ENCODE peak calls at places on chromosomes 4 and X, in eight cellular contexts. E is Peyer's patch, I is cardiac muscle cell, G is fibroblast of the aortic adventitia, H is mucosa of descending colon, F is foreskin keratinocyte, D is heart left ventricle, Z is SK-N-SH. K is an unnamed sample.

GRCh38 chr4:184039963-184040383 is 134.9 kb downstream of the STOX2 start:
- DNase-seq in E (no peak), I (peak), G (no peak), H (no peak), F (no peak), D (peak), Z (no peak), K (no peak)

GRCh38 chr4:119679251-119679650 is 50.6 kb upstream of the PDE5A start:
- DNase-seq in E (no peak), I (no peak), G (no peak), H (no peak), F (no peak), D (no peak), Z (no peak), K (no peak)

GRCh38 chr4:108466936-108467902 is 153.2 kb upstream of the RPL34 start:
- DNase-seq in E (no peak), I (no peak), G (peak), H (no peak), F (peak), D (no peak), Z (no peak), K (no peak)

GRCh38 chrX:150032742-150033141 is 94.5 kb upstream of the EOLA2 start:
- DNase-seq in E (no peak), I (no peak), G (peak), H (no peak), F (peak), D (no peak), Z (no peak), K (no peak)

GRCh38 chr4:140099993-140100392 is 54.0 kb downstream of the MAML3 start:
- DNase-seq in E (peak), I (no peak), G (no peak), H (no peak), F (no peak), D (peak), Z (peak), K (peak)

GRCh38 chr4:60403986-60404385 is 796.1 kb upstream of the ADGRL3 start:
- DNase-seq in E (no peak), I (no peak), G (no peak), H (no peak), F (no peak), D (no peak), Z (no peak), K (no peak)

GRCh38 chr4:117835566-117835965 is 198.7 kb upstream of the NDST3 start:
- DNase-seq in E (no peak), I (no peak), G (no peak), H (no peak), F (no peak), D (no peak), Z (no peak), K (no peak)

GRCh38 chrX:110036162-110037033 is 33.5 kb downstream of the TMEM164 start:
- DNase-seq in E (no peak), I (no peak), G (no peak), H (no peak), F (no peak), D (no peak), Z (no peak), K (no peak)

GRCh38 chr4:1547131-1547862 is 136.8 kb downstream of the FAM53A start:
- DNase-seq in E (no peak), I (peak), G (peak), H (no peak), F (no peak), D (no peak), Z (no peak), K (no peak)

GRCh38 chrX:56974408-56974807 is 20.9 kb downstream of the SPIN3 start:
- DNase-seq in E (no peak), I (no peak), G (no peak), H (no peak), F (no peak), D (no peak), Z (no peak), K (no peak)

GRCh38 chrX:23634181-23634580 is 33.1 kb upstream of the PRDX4 start:
- DNase-seq in E (no peak), I (no peak), G (peak), H (no peak), F (no peak), D (no peak), Z (peak), K (no peak)

GRCh38 chr4:85929926-85930325 is 429.9 kb downstream of the MAPK10 start:
- DNase-seq in E (no peak), I (peak), G (no peak), H (peak), F (no peak), D (no peak), Z (no peak), K (no peak)

GRCh38 chr4:41750624-41751324 is 2.2 kb upstream of the PHOX2B start:
- DNase-seq in E (no peak), I (no peak), G (no peak), H (no peak), F (no peak), D (no peak), Z (peak), K (peak)

GRCh38 chrX:31480696-31481095 is 408.9 kb upstream of the FTHL17 start:
- DNase-seq in E (no peak), I (no peak), G (no peak), H (no peak), F (no peak), D (no peak), Z (no peak), K (no peak)

GRCh38 chrX:41781500-41781899 is 57.5 kb downstream of the GPR82 start:
- DNase-seq in E (no peak), I (peak), G (peak), H (no peak), F (no peak), D (no peak), Z (peak), K (peak)

GRCh38 chr4:15891312-15891711 is 47.2 kb downstream of the FGFBP1 start:
- DNase-seq in E (no peak), I (no peak), G (no peak), H (no peak), F (no peak), D (no peak), Z (no peak), K (no peak)

GRCh38 chr4:153211986-153212720 is 7.9 kb downstream of the TRIM2 start:
- DNase-seq in E (no peak), I (no peak), G (peak), H (no peak), F (no peak), D (no peak), Z (no peak), K (no peak)

GRCh38 chrX:141662781-141663180 is 35.8 kb downstream of the SPANXD start:
- DNase-seq in E (no peak), I (no peak), G (peak), H (no peak), F (no peak), D (no peak), Z (no peak), K (no peak)

GRCh38 chr4:7474320-7474719 is 39.6 kb upstream of the PSAPL1 start:
- DNase-seq in E (no peak), I (no peak), G (no peak), H (no peak), F (no peak), D (no peak), Z (no peak), K (no peak)

GRCh38 chr4:150039790-150040189 is 38.5 kb upstream of the DCLK2 start:
- DNase-seq in E (peak), I (no peak), G (no peak), H (no peak), F (no peak), D (no peak), Z (no peak), K (no peak)

GRCh38 chrX:134868766-134869495 is 121.9 kb upstream of the SMIM10 start:
- DNase-seq in E (no peak), I (no peak), G (peak), H (no peak), F (peak), D (no peak), Z (no peak), K (no peak)

GRCh38 chrX:73916931-73917657 is 354.1 kb downstream of the CHIC1 start:
- DNase-seq in E (no peak), I (peak), G (peak), H (no peak), F (peak), D (no peak), Z (no peak), K (no peak)

GRCh38 chr4:172654482-172654881 is 514.1 kb upstream of the GALNT7 start:
- DNase-seq in E (no peak), I (no peak), G (no peak), H (no peak), F (no peak), D (no peak), Z (no peak), K (peak)

GRCh38 chr4:2694691-2695090 is 61.4 kb downstream of the TNIP2 start:
- DNase-seq in E (no peak), I (no peak), G (no peak), H (no peak), F (no peak), D (no peak), Z (no peak), K (no peak)

GRCh38 chr4:102500371-102501175 is 586 bp upstream of the NFKB1 start:
- DNase-seq in E (peak), I (peak), G (peak), H (peak), F (no peak), D (peak), Z (peak), K (peak)

GRCh38 chr4:107931775-107932321 is 499 bp downstream of the CYP2U1 start:
- DNase-seq in E (peak), I (no peak), G (no peak), H (no peak), F (no peak), D (peak), Z (no peak), K (no peak)

GRCh38 chr4:114343015-114343414 is 255.6 kb upstream of the UGT8 start:
- DNase-seq in E (no peak), I (no peak), G (no peak), H (no peak), F (no peak), D (no peak), Z (no peak), K (no peak)

GRCh38 chr4:128796934-128797333 is 12.6 kb upstream of the JADE1 start:
- DNase-seq in E (no peak), I (no peak), G (peak), H (no peak), F (peak), D (no peak), Z (no peak), K (no peak)

GRCh38 chr4:6356076-6356560 is 86.5 kb downstream of the WFS1 start:
- DNase-seq in E (no peak), I (no peak), G (no peak), H (no peak), F (no peak), D (no peak), Z (no peak), K (no peak)

GRCh38 chr4:144818136-144818535 is 172.2 kb downstream of the HHIP start:
- DNase-seq in E (no peak), I (no peak), G (no peak), H (no peak), F (no peak), D (no peak), Z (no peak), K (no peak)
- TF ChIP-seq CTCF in E (no peak), I (no peak), G (no peak), H (no peak), F (no peak), D (no peak), Z (no peak), K (no peak)

DNA sequence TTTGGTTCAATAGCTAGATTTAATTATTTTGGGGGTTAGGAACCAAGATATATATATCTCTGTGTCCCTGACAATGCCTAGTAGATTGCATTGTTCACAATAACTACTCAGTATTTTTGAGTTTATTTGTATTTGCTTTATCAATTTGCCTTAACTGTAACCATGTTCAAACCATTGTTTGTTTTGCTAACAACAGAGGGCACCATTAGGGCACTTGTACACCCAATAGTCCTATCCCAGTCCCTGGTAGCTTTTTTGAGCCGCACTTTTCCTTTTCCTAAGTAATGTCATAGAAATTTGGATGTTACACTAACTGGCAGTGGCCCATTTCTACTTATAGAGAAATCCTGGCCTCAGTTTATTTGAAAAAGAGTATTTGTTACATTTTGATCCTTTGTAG is 582 bp upstream of the KLHL5 start:
- DNase-seq in E (no peak), I (no peak), G (no peak), H (no peak), F (no peak), D (no peak), Z (no peak), K (no peak)
- TF ChIP-seq CTCF in E (no peak), I (no peak), G (no peak), H (no peak), F (no peak), D (peak), Z (peak), K (peak)

GRCh38 chrX:125374169-125374568 is 54.5 kb downstream of the TEX13C start:
- DNase-seq in E (no peak), I (no peak), G (no peak), H (no peak), F (no peak), D (no peak), Z (no peak), K (no peak)

GRCh38 chrX:125382148-125382628 is 62.5 kb downstream of the TEX13C start:
- DNase-seq in E (no peak), I (no peak), G (no peak), H (no peak), F (no peak), D (no peak), Z (no peak), K (no peak)

GRCh38 chrX:125382889-125383288 is 63.2 kb downstream of the TEX13C start:
- DNase-seq in E (no peak), I (no peak), G (no peak), H (no peak), F (no peak), D (no peak), Z (no peak), K (no peak)

DNA sequence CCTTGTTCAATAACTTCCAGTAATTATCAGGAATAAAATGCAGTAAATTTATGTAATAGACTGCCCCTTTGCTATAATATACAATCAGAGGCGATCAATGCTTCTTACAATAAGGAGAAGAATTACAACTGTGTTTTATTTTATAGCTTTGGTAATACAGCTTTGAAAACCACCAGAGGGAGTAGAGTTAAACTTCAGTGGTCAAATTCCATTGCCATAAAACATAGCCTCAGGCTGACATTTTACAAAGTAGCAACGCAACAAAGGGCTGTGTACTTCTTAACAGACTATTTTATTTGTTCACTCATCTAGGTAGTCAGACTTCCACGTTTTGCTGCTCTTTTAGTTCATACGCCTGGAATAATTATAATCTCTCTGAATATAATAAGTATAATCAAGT is 58.5 kb downstream of the TEX13C start:
- DNase-seq in E (no peak), I (no peak), G (no peak), H (no peak), F (no peak), D (no peak), Z (no peak), K (no peak)
- TF ChIP-seq CTCF in E (no peak), I (no peak), G (no peak), H (no peak), F (no peak), D (no peak), Z (no peak), K (no peak)

DNA sequence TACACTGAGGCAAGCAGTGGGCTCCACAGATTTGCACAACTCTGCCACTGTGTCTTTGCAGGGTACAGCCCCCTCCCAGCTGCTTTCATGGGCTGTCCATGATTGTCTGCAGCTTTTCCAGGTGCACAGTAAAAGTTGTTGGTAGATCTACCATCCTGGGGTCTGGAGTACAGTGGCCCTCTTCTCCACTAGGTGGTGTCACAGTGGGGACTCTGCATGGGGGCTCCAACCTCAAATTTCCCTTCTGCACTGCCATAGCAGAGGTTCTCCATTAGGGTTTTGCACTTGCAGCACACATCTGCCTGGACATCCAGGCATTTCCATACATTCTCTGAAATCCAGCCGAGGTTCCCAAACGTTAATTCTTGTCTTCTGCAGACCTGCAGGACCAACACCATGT is 1002.3 kb downstream of the FAM133A start:
- DNase-seq in E (no peak), I (no peak), G (no peak), H (no peak), F (no peak), D (no peak), Z (no peak), K (no peak)
- TF ChIP-seq CTCF in E (no peak), I (no peak), G (no peak), H (no peak), F (no peak), D (no peak), Z (peak), K (no peak)

DNA sequence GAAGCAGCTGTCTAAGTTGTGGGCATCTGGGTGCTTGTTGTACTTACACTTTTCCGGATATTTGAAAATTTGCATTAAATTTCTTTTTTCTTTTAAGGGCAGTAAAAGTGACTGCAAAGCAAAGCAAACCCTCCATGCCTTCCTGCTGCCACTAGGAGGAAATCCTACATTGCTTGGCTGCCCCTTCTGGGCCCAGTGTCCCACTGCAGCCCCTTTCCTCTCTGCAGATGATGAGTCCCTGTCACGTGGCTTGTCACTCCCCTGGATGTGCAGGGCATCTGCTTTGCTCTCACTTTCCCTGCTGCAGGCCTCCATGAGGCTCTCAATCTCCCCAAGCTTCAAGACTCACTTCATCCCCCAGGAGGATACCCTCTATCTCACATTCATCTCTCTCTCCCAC is 12.7 kb downstream of the TSR2 start:
- DNase-seq in E (no peak), I (peak), G (no peak), H (no peak), F (no peak), D (no peak), Z (peak), K (peak)
- TF ChIP-seq CTCF in E (no peak), I (peak), G (peak), H (no peak), F (peak), D (no peak), Z (peak), K (peak)

GRCh38 chr4:89579776-89580175 is 257.2 kb downstream of the SNCA start:
- DNase-seq in E (no peak), I (no peak), G (no peak), H (no peak), F (no peak), D (no peak), Z (no peak), K (no peak)
- TF ChIP-seq CTCF in E (no peak), I (no peak), G (no peak), H (no peak), F (no peak), D (no peak), Z (no peak), K (no peak)

GRCh38 chr4:30863031-30863430 is 142.9 kb downstream of the PCDH7 start:
- DNase-seq in E (no peak), I (no peak), G (peak), H (no peak), F (peak), D (no peak), Z (no peak), K (no peak)
- TF ChIP-seq CTCF in E (no peak), I (no peak), G (no peak), H (no peak), F (no peak), D (no peak), Z (no peak), K (no peak)

GRCh38 chrX:50097121-50097520 is 103.7 kb downstream of the AKAP4 start:
- DNase-seq in E (no peak), I (no peak), G (peak), H (no peak), F (no peak), D (no peak), Z (no peak), K (no peak)

GRCh38 chrX:50098241-50098640 is 102.6 kb downstream of the AKAP4 start:
- DNase-seq in E (no peak), I (no peak), G (no peak), H (no peak), F (no peak), D (no peak), Z (no peak), K (no peak)

GRCh38 chrX:50103866-50104566 is 96.8 kb downstream of the AKAP4 start:
- DNase-seq in E (no peak), I (no peak), G (peak), H (no peak), F (no peak), D (no peak), Z (peak), K (peak)

GRCh38 chrX:50098749-50099148 is 102.1 kb downstream of the AKAP4 start:
- DNase-seq in E (no peak), I (no peak), G (no peak), H (no peak), F (no peak), D (no peak), Z (no peak), K (no peak)

DNA sequence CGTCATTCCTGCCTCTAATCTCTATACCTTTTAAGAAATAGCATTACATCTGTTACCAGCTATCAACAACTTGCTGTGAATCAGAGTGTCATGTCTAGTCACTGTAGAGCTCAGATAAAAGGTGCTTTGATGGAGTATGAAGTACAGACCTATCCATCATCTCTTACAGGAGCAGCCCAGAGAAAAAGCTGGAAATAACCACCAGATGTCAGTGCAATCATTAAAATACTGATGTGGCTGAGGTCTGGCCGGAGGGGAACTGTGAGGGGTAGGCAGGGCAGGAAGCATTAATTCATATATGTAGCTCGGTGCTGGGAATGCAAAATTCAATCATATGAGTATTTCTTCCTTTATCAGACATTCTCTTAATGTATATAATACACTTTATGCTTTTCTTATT is 100.6 kb downstream of the AKAP4 start:
- DNase-seq in E (no peak), I (peak), G (peak), H (no peak), F (no peak), D (no peak), Z (peak), K (peak)
- TF ChIP-seq CTCF in E (no peak), I (peak), G (peak), H (no peak), F (peak), D (peak), Z (peak), K (peak)

GRCh38 chrX:99397879-99398278 is 1012.2 kb downstream of the PCDH19 start:
- DNase-seq in E (no peak), I (no peak), G (no peak), H (no peak), F (no peak), D (no peak), Z (no peak), K (no peak)

GRCh38 chrX:99398578-99398977 is 1011.5 kb downstream of the PCDH19 start:
- DNase-seq in E (no peak), I (no peak), G (no peak), H (no peak), F (no peak), D (no peak), Z (no peak), K (no peak)

GRCh38 chrX:99394450-99394849 is 1015.6 kb downstream of the PCDH19 start:
- DNase-seq in E (no peak), I (peak), G (no peak), H (no peak), F (no peak), D (no peak), Z (no peak), K (no peak)
- TF ChIP-seq CTCF in E (no peak), I (no peak), G (no peak), H (no peak), F (no peak), D (no peak), Z (peak), K (no peak)

GRCh38 chr4:126627255-126627654 is 1005.5 kb upstream of the INTU start:
- DNase-seq in E (no peak), I (peak), G (peak), H (no peak), F (no peak), D (no peak), Z (peak), K (peak)
- TF ChIP-seq CTCF in E (no peak), I (peak), G (peak), H (no peak), F (peak), D (peak), Z (peak), K (peak)